ENCODE peak calls at places on chromosome 19, in ten cellular contexts. One of them, this sample, is unnamed.

GRCh38 chr19:4103073-4103418 is 20.9 kb downstream of the MAP2K2 start:
- DNase-seq in OCI-LY7: no peak
- DNase-seq in nephron progenitor cell: no peak
- DNase-seq in transverse colon: no peak
- DNase-seq in endodermal cell: no peak
- DNase-seq in activated CD8-positive, alpha-beta T cell treated with anti-CD3 and anti-CD28 coated beads for 36 hours: peak
- DNase-seq in A549: no peak
- DNase-seq in B cell: no peak
- DNase-seq in MCF 10A: no peak
- DNase-seq in gastrocnemius medialis: no peak
- DNase-seq in this sample: no peak

GRCh38 chr19:50817941-50818858 is 5.4 kb downstream of the KLK1 start:
- DNase-seq in activated CD8-positive, alpha-beta T cell treated with anti-CD3 and anti-CD28 coated beads for 36 hours: peak
- DNase-seq in MCF 10A: peak
- DNase-seq in nephron progenitor cell: peak
- DNase-seq in gastrocnemius medialis: no peak
- DNase-seq in OCI-LY7: peak
- DNase-seq in transverse colon: peak
- DNase-seq in A549: peak
- DNase-seq in B cell: peak
- DNase-seq in endodermal cell: peak
- DNase-seq in this sample: peak

GRCh38 chr19:18093439-18094161 is 4.0 kb upstream of the MAST3 start:
- DNase-seq in gastrocnemius medialis: no peak
- DNase-seq in endodermal cell: peak
- DNase-seq in transverse colon: no peak
- DNase-seq in B cell: no peak
- DNase-seq in MCF 10A: peak
- DNase-seq in nephron progenitor cell: no peak
- DNase-seq in activated CD8-positive, alpha-beta T cell treated with anti-CD3 and anti-CD28 coated beads for 36 hours: peak
- DNase-seq in OCI-LY7: peak
- DNase-seq in A549: peak
- DNase-seq in this sample: no peak

GRCh38 chr19:52716578-52716977 is 18.3 kb downstream of the ZNF611 start:
- DNase-seq in nephron progenitor cell: no peak
- DNase-seq in endodermal cell: peak
- DNase-seq in gastrocnemius medialis: no peak
- DNase-seq in transverse colon: no peak
- DNase-seq in activated CD8-positive, alpha-beta T cell treated with anti-CD3 and anti-CD28 coated beads for 36 hours: no peak
- DNase-seq in A549: no peak
- DNase-seq in OCI-LY7: no peak
- DNase-seq in B cell: no peak
- DNase-seq in MCF 10A: no peak
- DNase-seq in this sample: no peak

GRCh38 chr19:10270616-10271394 is at the start of gene ICAM1:
- DNase-seq in nephron progenitor cell: peak
- DNase-seq in activated CD8-positive, alpha-beta T cell treated with anti-CD3 and anti-CD28 coated beads for 36 hours: peak
- DNase-seq in OCI-LY7: peak
- DNase-seq in A549: no peak
- DNase-seq in transverse colon: peak
- DNase-seq in endodermal cell: peak
- DNase-seq in MCF 10A: peak
- DNase-seq in B cell: peak
- DNase-seq in gastrocnemius medialis: peak
- DNase-seq in this sample: peak

GRCh38 chr19:50432658-50433057 is at the start of gene MYBPC2:
- DNase-seq in transverse colon: peak
- DNase-seq in endodermal cell: peak
- DNase-seq in nephron progenitor cell: no peak
- DNase-seq in gastrocnemius medialis: peak
- DNase-seq in MCF 10A: no peak
- DNase-seq in A549: no peak
- DNase-seq in B cell: no peak
- DNase-seq in OCI-LY7: peak
- DNase-seq in activated CD8-positive, alpha-beta T cell treated with anti-CD3 and anti-CD28 coated beads for 36 hours: no peak
- DNase-seq in this sample: no peak

GRCh38 chr19:15476334-15476733 is 3.0 kb downstream of the PGLYRP2 start:
- DNase-seq in transverse colon: no peak
- DNase-seq in nephron progenitor cell: no peak
- DNase-seq in MCF 10A: no peak
- DNase-seq in B cell: no peak
- DNase-seq in gastrocnemius medialis: no peak
- DNase-seq in OCI-LY7: no peak
- DNase-seq in A549: no peak
- DNase-seq in activated CD8-positive, alpha-beta T cell treated with anti-CD3 and anti-CD28 coated beads for 36 hours: peak
- DNase-seq in endodermal cell: no peak
- DNase-seq in this sample: peak

GRCh38 chr19:1037553-1038115 is 2.3 kb upstream of the ABCA7 start:
- DNase-seq in MCF 10A: no peak
- DNase-seq in activated CD8-positive, alpha-beta T cell treated with anti-CD3 and anti-CD28 coated beads for 36 hours: peak
- DNase-seq in endodermal cell: peak
- DNase-seq in A549: no peak
- DNase-seq in B cell: no peak
- DNase-seq in gastrocnemius medialis: no peak
- DNase-seq in OCI-LY7: peak
- DNase-seq in nephron progenitor cell: no peak
- DNase-seq in transverse colon: peak
- DNase-seq in this sample: no peak

GRCh38 chr19:1746401-1747284 is 6.7 kb upstream of the ONECUT3 start:
- DNase-seq in transverse colon: no peak
- DNase-seq in MCF 10A: peak
- DNase-seq in gastrocnemius medialis: no peak
- DNase-seq in B cell: no peak
- DNase-seq in A549: peak
- DNase-seq in OCI-LY7: no peak
- DNase-seq in endodermal cell: peak
- DNase-seq in activated CD8-positive, alpha-beta T cell treated with anti-CD3 and anti-CD28 coated beads for 36 hours: no peak
- DNase-seq in nephron progenitor cell: no peak
- DNase-seq in this sample: no peak

GRCh38 chr19:16141043-16141442 is 2.4 kb upstream of the HSH2D start:
- DNase-seq in endodermal cell: no peak
- DNase-seq in nephron progenitor cell: no peak
- DNase-seq in MCF 10A: no peak
- DNase-seq in transverse colon: peak
- DNase-seq in OCI-LY7: peak
- DNase-seq in B cell: peak
- DNase-seq in activated CD8-positive, alpha-beta T cell treated with anti-CD3 and anti-CD28 coated beads for 36 hours: peak
- DNase-seq in A549: no peak
- DNase-seq in gastrocnemius medialis: no peak
- DNase-seq in this sample: peak

GRCh38 chr19:18590273-18591272 is 2.0 kb downstream of the REX1BD start:
- DNase-seq in activated CD8-positive, alpha-beta T cell treated with anti-CD3 and anti-CD28 coated beads for 36 hours: peak
- DNase-seq in gastrocnemius medialis: peak
- DNase-seq in B cell: no peak
- DNase-seq in A549: peak
- DNase-seq in OCI-LY7: no peak
- DNase-seq in nephron progenitor cell: peak
- DNase-seq in transverse colon: peak
- DNase-seq in endodermal cell: peak
- DNase-seq in MCF 10A: peak
- DNase-seq in this sample: no peak

GRCh38 chr19:16076958-16077611 is 790 bp downstream of the TPM4 start:
- DNase-seq in gastrocnemius medialis: no peak
- DNase-seq in MCF 10A: peak
- DNase-seq in OCI-LY7: peak
- DNase-seq in A549: no peak
- DNase-seq in B cell: no peak
- DNase-seq in endodermal cell: peak
- DNase-seq in transverse colon: peak
- DNase-seq in activated CD8-positive, alpha-beta T cell treated with anti-CD3 and anti-CD28 coated beads for 36 hours: peak
- DNase-seq in nephron progenitor cell: peak
- DNase-seq in this sample: no peak

GRCh38 chr19:12833747-12834417 is 497 bp downstream of the RTBDN start:
- DNase-seq in nephron progenitor cell: peak
- DNase-seq in gastrocnemius medialis: no peak
- DNase-seq in B cell: no peak
- DNase-seq in MCF 10A: peak
- DNase-seq in transverse colon: peak
- DNase-seq in A549: no peak
- DNase-seq in endodermal cell: peak
- DNase-seq in OCI-LY7: peak
- DNase-seq in activated CD8-positive, alpha-beta T cell treated with anti-CD3 and anti-CD28 coated beads for 36 hours: peak
- DNase-seq in this sample: peak

GRCh38 chr19:45643024-45643926 is 4.1 kb upstream of the EML2 start:
- DNase-seq in activated CD8-positive, alpha-beta T cell treated with anti-CD3 and anti-CD28 coated beads for 36 hours: peak
- DNase-seq in nephron progenitor cell: peak
- DNase-seq in A549: peak
- DNase-seq in endodermal cell: peak
- DNase-seq in MCF 10A: peak
- DNase-seq in OCI-LY7: peak
- DNase-seq in transverse colon: peak
- DNase-seq in gastrocnemius medialis: peak
- DNase-seq in B cell: peak
- DNase-seq in this sample: peak

GRCh38 chr19:53864308-53864836 is 3.3 kb upstream of the MYADM start:
- DNase-seq in B cell: no peak
- DNase-seq in transverse colon: peak
- DNase-seq in OCI-LY7: no peak
- DNase-seq in A549: peak
- DNase-seq in activated CD8-positive, alpha-beta T cell treated with anti-CD3 and anti-CD28 coated beads for 36 hours: no peak
- DNase-seq in gastrocnemius medialis: no peak
- DNase-seq in MCF 10A: no peak
- DNase-seq in endodermal cell: no peak
- DNase-seq in nephron progenitor cell: no peak
- DNase-seq in this sample: no peak

GRCh38 chr19:51660975-51661600 is 14.5 kb upstream of the SIGLEC14 start:
- DNase-seq in OCI-LY7: peak
- DNase-seq in gastrocnemius medialis: no peak
- DNase-seq in MCF 10A: peak
- DNase-seq in transverse colon: peak
- DNase-seq in endodermal cell: peak
- DNase-seq in nephron progenitor cell: peak
- DNase-seq in B cell: peak
- DNase-seq in activated CD8-positive, alpha-beta T cell treated with anti-CD3 and anti-CD28 coated beads for 36 hours: peak
- DNase-seq in A549: peak
- DNase-seq in this sample: peak

GRCh38 chr19:17797397-17798201 is 2.7 kb downstream of the B3GNT3 start:
- DNase-seq in gastrocnemius medialis: no peak
- DNase-seq in MCF 10A: peak
- DNase-seq in endodermal cell: no peak
- DNase-seq in A549: peak
- DNase-seq in nephron progenitor cell: no peak
- DNase-seq in activated CD8-positive, alpha-beta T cell treated with anti-CD3 and anti-CD28 coated beads for 36 hours: peak
- DNase-seq in B cell: no peak
- DNase-seq in OCI-LY7: no peak
- DNase-seq in transverse colon: peak
- DNase-seq in this sample: no peak

GRCh38 chr19:21468791-21469190 is 36.6 kb upstream of the ZNF429 start:
- DNase-seq in MCF 10A: no peak
- DNase-seq in activated CD8-positive, alpha-beta T cell treated with anti-CD3 and anti-CD28 coated beads for 36 hours: peak
- DNase-seq in transverse colon: no peak
- DNase-seq in A549: no peak
- DNase-seq in nephron progenitor cell: no peak
- DNase-seq in OCI-LY7: no peak
- DNase-seq in gastrocnemius medialis: no peak
- DNase-seq in B cell: no peak
- DNase-seq in endodermal cell: peak
- DNase-seq in this sample: no peak

GRCh38 chr19:21472507-21472906 is 32.9 kb upstream of the ZNF429 start:
- DNase-seq in OCI-LY7: peak
- DNase-seq in B cell: no peak
- DNase-seq in endodermal cell: no peak
- DNase-seq in activated CD8-positive, alpha-beta T cell treated with anti-CD3 and anti-CD28 coated beads for 36 hours: no peak
- DNase-seq in nephron progenitor cell: no peak
- DNase-seq in transverse colon: no peak
- DNase-seq in MCF 10A: no peak
- DNase-seq in A549: no peak
- DNase-seq in gastrocnemius medialis: no peak
- DNase-seq in this sample: no peak

GRCh38 chr19:21474671-21475181 is 30.7 kb upstream of the ZNF429 start:
- DNase-seq in A549: no peak
- DNase-seq in MCF 10A: no peak
- DNase-seq in activated CD8-positive, alpha-beta T cell treated with anti-CD3 and anti-CD28 coated beads for 36 hours: peak
- DNase-seq in B cell: peak
- DNase-seq in nephron progenitor cell: peak
- DNase-seq in OCI-LY7: peak
- DNase-seq in transverse colon: peak
- DNase-seq in gastrocnemius medialis: peak
- DNase-seq in endodermal cell: peak
- DNase-seq in this sample: peak
- TF ChIP-seq CTCF in A549: no peak
- TF ChIP-seq CTCF in MCF 10A: no peak
- TF ChIP-seq CTCF in activated CD8-positive, alpha-beta T cell treated with anti-CD3 and anti-CD28 coated beads for 36 hours: no peak
- TF ChIP-seq CTCF in B cell: no peak
- TF ChIP-seq CTCF in nephron progenitor cell: no peak
- TF ChIP-seq CTCF in OCI-LY7: no peak
- TF ChIP-seq CTCF in transverse colon: no peak
- TF ChIP-seq CTCF in gastrocnemius medialis: no peak
- TF ChIP-seq CTCF in endodermal cell: peak
- TF ChIP-seq CTCF in this sample: no peak

DNA sequence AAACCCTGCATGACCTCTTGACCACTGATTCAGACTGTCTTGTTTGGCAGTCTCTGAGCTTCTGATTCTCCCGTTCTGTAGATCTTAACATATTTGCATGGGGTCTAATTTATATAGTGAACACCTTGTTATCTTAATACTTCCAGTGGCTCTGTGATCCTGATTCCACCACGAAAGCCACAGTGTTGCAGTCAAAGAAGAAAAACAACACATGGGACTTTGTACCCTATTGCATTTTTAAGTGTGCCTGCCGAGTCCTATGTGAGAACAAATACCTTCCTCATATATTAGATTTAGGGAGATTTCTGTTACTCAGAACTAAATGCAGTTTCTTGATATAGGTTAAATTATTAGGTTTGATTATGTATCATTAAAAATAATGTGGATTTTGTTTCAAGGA is 12.3 kb upstream of the ZNF556 start:
- DNase-seq in B cell: no peak
- DNase-seq in activated CD8-positive, alpha-beta T cell treated with anti-CD3 and anti-CD28 coated beads for 36 hours: no peak
- DNase-seq in nephron progenitor cell: no peak
- DNase-seq in transverse colon: no peak
- DNase-seq in MCF 10A: no peak
- DNase-seq in endodermal cell: no peak
- DNase-seq in gastrocnemius medialis: no peak
- DNase-seq in A549: no peak
- DNase-seq in OCI-LY7: no peak
- DNase-seq in this sample: no peak
- TF ChIP-seq CTCF in B cell: no peak
- TF ChIP-seq CTCF in activated CD8-positive, alpha-beta T cell treated with anti-CD3 and anti-CD28 coated beads for 36 hours: no peak
- TF ChIP-seq CTCF in nephron progenitor cell: no peak
- TF ChIP-seq CTCF in transverse colon: no peak
- TF ChIP-seq CTCF in MCF 10A: no peak
- TF ChIP-seq CTCF in endodermal cell: no peak
- TF ChIP-seq CTCF in gastrocnemius medialis: no peak
- TF ChIP-seq CTCF in A549: no peak
- TF ChIP-seq CTCF in OCI-LY7: no peak
- TF ChIP-seq CTCF in this sample: no peak

GRCh38 chr19:14136509-14137281 is at the start of gene ASF1B:
- DNase-seq in OCI-LY7: peak
- DNase-seq in activated CD8-positive, alpha-beta T cell treated with anti-CD3 and anti-CD28 coated beads for 36 hours: peak
- DNase-seq in A549: peak
- DNase-seq in B cell: peak
- DNase-seq in endodermal cell: peak
- DNase-seq in transverse colon: peak
- DNase-seq in nephron progenitor cell: peak
- DNase-seq in gastrocnemius medialis: peak
- DNase-seq in MCF 10A: peak
- DNase-seq in this sample: peak
- TF ChIP-seq CTCF in OCI-LY7: peak
- TF ChIP-seq CTCF in activated CD8-positive, alpha-beta T cell treated with anti-CD3 and anti-CD28 coated beads for 36 hours: peak
- TF ChIP-seq CTCF in A549: peak
- TF ChIP-seq CTCF in B cell: peak
- TF ChIP-seq CTCF in endodermal cell: peak
- TF ChIP-seq CTCF in transverse colon: peak
- TF ChIP-seq CTCF in nephron progenitor cell: peak
- TF ChIP-seq CTCF in gastrocnemius medialis: peak
- TF ChIP-seq CTCF in MCF 10A: peak
- TF ChIP-seq CTCF in this sample: peak

GRCh38 chr19:5376928-5377327 is 36.3 kb upstream of the PTPRS start:
- DNase-seq in endodermal cell: no peak
- DNase-seq in OCI-LY7: no peak
- DNase-seq in B cell: no peak
- DNase-seq in gastrocnemius medialis: no peak
- DNase-seq in MCF 10A: no peak
- DNase-seq in transverse colon: no peak
- DNase-seq in A549: no peak
- DNase-seq in nephron progenitor cell: no peak
- DNase-seq in activated CD8-positive, alpha-beta T cell treated with anti-CD3 and anti-CD28 coated beads for 36 hours: no peak
- DNase-seq in this sample: no peak
- TF ChIP-seq CTCF in endodermal cell: no peak
- TF ChIP-seq CTCF in OCI-LY7: no peak
- TF ChIP-seq CTCF in B cell: no peak
- TF ChIP-seq CTCF in gastrocnemius medialis: no peak
- TF ChIP-seq CTCF in MCF 10A: no peak
- TF ChIP-seq CTCF in transverse colon: no peak
- TF ChIP-seq CTCF in A549: no peak
- TF ChIP-seq CTCF in nephron progenitor cell: no peak
- TF ChIP-seq CTCF in activated CD8-positive, alpha-beta T cell treated with anti-CD3 and anti-CD28 coated beads for 36 hours: no peak
- TF ChIP-seq CTCF in this sample: no peak